ENCODE peak calls at places on chromosomes 16 and 17, in four cellular contexts. One of them, this sample, is unnamed.

GRCh38 chr17:35315283-35315682 is 58.1 kb downstream of the SLFN11 start:
- DNase-seq in K562: no peak
- DNase-seq in HepG2: no peak
- DNase-seq in GM12878: no peak
- DNase-seq in this sample: peak

GRCh38 chr16:54817940-54818574 is 112.6 kb upstream of the IRX5 start:
- DNase-seq in K562: no peak
- DNase-seq in HepG2: no peak
- DNase-seq in GM12878: no peak
- DNase-seq in this sample: no peak

GRCh38 chr16:11084484-11085024 is 140.2 kb downstream of the CLEC16A start:
- DNase-seq in GM12878: no peak
- DNase-seq in K562: peak
- DNase-seq in HepG2: peak
- DNase-seq in this sample: no peak

GRCh38 chr17:45287526-45288264 is 25.8 kb upstream of the SPATA32 start:
- DNase-seq in GM12878: no peak
- DNase-seq in K562: peak
- DNase-seq in HepG2: no peak
- DNase-seq in this sample: no peak

GRCh38 chr17:78655251-78655940 is 78.2 kb upstream of the DNAH17 start:
- DNase-seq in K562: no peak
- DNase-seq in HepG2: no peak
- DNase-seq in GM12878: no peak
- DNase-seq in this sample: no peak

GRCh38 chr16:50740747-50741146 is 1.1 kb upstream of the CYLD start:
- DNase-seq in HepG2: no peak
- DNase-seq in GM12878: no peak
- DNase-seq in K562: no peak
- DNase-seq in this sample: no peak

GRCh38 chr16:78184554-78185183 is 85.2 kb downstream of the WWOX start:
- DNase-seq in HepG2: peak
- DNase-seq in GM12878: no peak
- DNase-seq in K562: no peak
- DNase-seq in this sample: peak

GRCh38 chr17:77045441-77046041 is 95.2 kb upstream of the SEC14L1 start:
- DNase-seq in HepG2: no peak
- DNase-seq in GM12878: no peak
- DNase-seq in K562: no peak
- DNase-seq in this sample: no peak

GRCh38 chr17:19507673-19508326 is 25.9 kb upstream of the SLC47A1 start:
- DNase-seq in HepG2: peak
- DNase-seq in GM12878: peak
- DNase-seq in K562: peak
- DNase-seq in this sample: peak

GRCh38 chr16:56965149-56965938 is 3.6 kb downstream of the CETP start:
- DNase-seq in GM12878: no peak
- DNase-seq in K562: no peak
- DNase-seq in HepG2: no peak
- DNase-seq in this sample: no peak

GRCh38 chr16:46620265-46621005 is 744 bp downstream of the SHCBP1 start:
- DNase-seq in K562: peak
- DNase-seq in HepG2: no peak
- DNase-seq in GM12878: no peak
- DNase-seq in this sample: peak

GRCh38 chr16:3814755-3815154 is 65.8 kb downstream of the CREBBP start:
- DNase-seq in GM12878: no peak
- DNase-seq in HepG2: no peak
- DNase-seq in K562: no peak
- DNase-seq in this sample: no peak

GRCh38 chr16:8798174-8798527 is 512 bp downstream of the PMM2 start:
- DNase-seq in HepG2: peak
- DNase-seq in K562: peak
- DNase-seq in GM12878: no peak
- DNase-seq in this sample: no peak

GRCh38 chr17:10729334-10730193 is at the start of gene TMEM220:
- DNase-seq in HepG2: peak
- DNase-seq in K562: no peak
- DNase-seq in GM12878: no peak
- DNase-seq in this sample: peak

GRCh38 chr17:77445030-77445907 is 304.5 kb downstream of the SEC14L1 start:
- DNase-seq in K562: no peak
- DNase-seq in HepG2: no peak
- DNase-seq in GM12878: peak
- DNase-seq in this sample: no peak

GRCh38 chr16:66308096-66308495 is 58.4 kb upstream of the CDH5 start:
- DNase-seq in K562: no peak
- DNase-seq in HepG2: no peak
- DNase-seq in GM12878: no peak
- DNase-seq in this sample: no peak

GRCh38 chr16:66306366-66307150 is 59.9 kb upstream of the CDH5 start:
- DNase-seq in HepG2: no peak
- DNase-seq in GM12878: no peak
- DNase-seq in K562: no peak
- DNase-seq in this sample: no peak

GRCh38 chr16:66300501-66300900 is 66.0 kb upstream of the CDH5 start:
- DNase-seq in HepG2: no peak
- DNase-seq in K562: no peak
- DNase-seq in GM12878: no peak
- DNase-seq in this sample: no peak

GRCh38 chr16:66304961-66305360 is 61.5 kb upstream of the CDH5 start:
- DNase-seq in HepG2: no peak
- DNase-seq in K562: no peak
- DNase-seq in GM12878: no peak
- DNase-seq in this sample: no peak

DNA sequence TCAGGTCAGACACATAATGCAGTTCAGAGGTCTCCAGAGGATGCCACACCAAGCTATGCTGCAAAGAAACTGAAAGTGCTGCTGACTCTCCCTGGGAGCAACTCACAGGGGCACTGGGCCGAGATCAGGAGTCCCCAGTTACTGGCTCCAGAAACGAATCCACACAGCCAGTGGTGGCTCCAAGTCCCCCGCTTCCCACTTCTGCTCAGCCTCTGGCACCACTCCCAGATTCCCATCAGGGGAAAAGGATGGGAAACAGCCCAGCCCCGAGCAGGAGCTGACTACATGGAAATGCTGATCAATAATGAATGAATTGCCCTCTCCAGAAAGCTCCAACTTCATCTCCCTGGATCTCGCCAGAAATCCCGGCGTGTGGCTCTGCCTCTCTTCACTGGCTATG is 62.3 kb upstream of the CDH5 start:
- DNase-seq in HepG2: no peak
- DNase-seq in K562: no peak
- DNase-seq in GM12878: no peak
- DNase-seq in this sample: no peak
- TF ChIP-seq MYC in HepG2: no peak
- TF ChIP-seq MYC in K562: no peak
- TF ChIP-seq MYC in GM12878: no peak
- TF ChIP-seq MYC in this sample: no peak

DNA sequence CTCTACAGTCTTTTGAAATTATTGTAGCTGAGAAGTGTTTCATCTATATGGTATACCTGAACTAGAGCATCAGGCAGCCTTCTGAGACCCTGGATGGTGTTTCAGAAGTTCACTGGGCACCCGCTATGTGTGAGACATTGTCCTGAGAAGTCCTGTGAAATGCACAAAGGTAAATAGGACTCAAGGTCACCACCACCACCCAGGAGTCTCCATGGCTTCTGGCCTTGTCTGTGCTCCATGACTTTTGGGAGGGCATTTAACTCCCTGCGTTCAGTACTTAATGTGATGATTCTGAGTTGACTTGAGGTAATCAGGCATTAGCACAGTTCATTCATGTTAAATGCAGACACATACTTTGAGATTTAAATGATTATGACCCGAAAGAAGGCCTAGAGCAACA is 1.1 kb downstream of the MLYCD start:
- DNase-seq in K562: no peak
- DNase-seq in GM12878: no peak
- DNase-seq in HepG2: peak
- DNase-seq in this sample: no peak
- H2AFZ ChIP-seq in K562: peak
- H2AFZ ChIP-seq in GM12878: peak
- H2AFZ ChIP-seq in HepG2: no peak
- H2AFZ ChIP-seq in this sample: peak

DNA sequence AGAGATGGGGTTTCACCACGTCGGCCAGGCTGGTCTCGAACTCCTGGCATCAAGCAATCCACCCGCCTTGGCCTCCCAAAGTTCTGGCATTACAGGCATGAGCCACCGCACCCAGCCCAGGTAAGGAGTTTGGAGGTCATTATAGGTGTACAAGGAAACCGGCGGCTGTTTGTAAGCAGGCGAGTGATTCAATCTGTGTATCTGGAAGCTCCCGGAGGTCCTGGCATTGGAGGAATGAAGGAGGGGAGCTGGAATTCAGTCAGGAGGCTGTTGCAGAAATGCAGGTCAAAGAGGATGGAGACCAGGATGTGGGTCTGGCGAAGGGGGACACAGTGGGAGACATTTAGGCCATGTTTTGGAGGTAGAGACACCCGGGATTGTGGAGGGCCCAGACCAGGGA is 18.8 kb downstream of the CDC42EP4 start:
- DNase-seq in K562: no peak
- DNase-seq in GM12878: no peak
- DNase-seq in HepG2: no peak
- DNase-seq in this sample: no peak
- H3K4me2 ChIP-seq in K562: no peak
- H3K4me2 ChIP-seq in GM12878: no peak
- H3K4me2 ChIP-seq in HepG2: no peak
- H3K4me2 ChIP-seq in this sample: no peak

GRCh38 chr17:65072577-65073178 is 16.1 kb upstream of the GNA13 start:
- DNase-seq in HepG2: peak
- DNase-seq in K562: no peak
- DNase-seq in GM12878: no peak
- DNase-seq in this sample: no peak
- TF ChIP-seq MYC in HepG2: no peak
- TF ChIP-seq MYC in K562: no peak
- TF ChIP-seq MYC in GM12878: no peak
- TF ChIP-seq MYC in this sample: no peak

DNA sequence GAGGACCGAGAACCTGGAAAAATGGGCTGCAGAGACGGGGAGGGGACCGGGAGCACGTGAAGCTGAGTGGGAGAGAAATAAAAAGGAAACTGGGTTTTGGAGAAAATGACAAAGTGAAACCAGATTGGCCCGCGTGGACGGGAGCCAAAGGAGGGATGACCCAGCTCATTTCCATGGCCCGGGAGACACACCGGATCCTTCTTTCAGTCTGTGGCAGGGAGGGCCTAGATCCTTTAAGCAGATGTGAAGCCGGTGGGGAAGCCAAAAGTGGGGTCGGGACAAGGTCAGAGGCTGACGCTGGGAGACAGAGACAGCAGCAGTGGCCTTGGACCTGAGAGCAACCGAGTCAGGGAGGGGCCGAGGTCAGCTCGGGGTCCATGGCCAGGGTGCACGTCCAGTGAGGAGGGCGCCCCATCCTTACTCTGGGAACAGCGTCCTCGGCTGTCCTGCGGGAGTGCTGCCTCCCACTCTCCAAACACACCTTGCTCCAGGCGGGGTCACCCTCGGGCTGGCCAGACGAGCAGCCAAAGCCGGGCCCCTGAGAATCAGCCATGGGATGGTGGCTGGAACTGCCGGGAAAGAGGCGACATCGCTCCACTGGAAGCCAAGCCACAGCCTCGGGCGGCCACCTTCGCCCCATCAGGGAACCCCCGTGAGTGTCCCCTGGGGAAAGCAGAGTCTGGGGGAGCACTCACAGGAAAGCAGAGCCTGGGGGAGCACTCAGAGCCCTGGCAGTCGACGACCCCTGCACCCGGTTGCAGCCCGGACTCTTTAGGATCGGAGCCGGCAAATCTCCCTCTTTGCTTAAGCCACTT is 17.3 kb downstream of the CA5A start:
- DNase-seq in HepG2: no peak
- DNase-seq in K562: no peak
- DNase-seq in GM12878: no peak
- DNase-seq in this sample: no peak
- H2AFZ ChIP-seq in HepG2: no peak
- H2AFZ ChIP-seq in K562: peak
- H2AFZ ChIP-seq in GM12878: no peak
- H2AFZ ChIP-seq in this sample: no peak